ENCODE peak calls at places on chromosomes 2 and 18, in five cellular contexts. U is PC-3, X is HCT116, P is GM23338, V is OCI-LY7. Y is an unnamed sample.

GRCh38 chr2:19979932-19980331 is 10.0 kb downstream of the WDR35 start:
- DNase-seq in U (no peak), X (no peak), V (no peak), P (no peak), Y (no peak)

GRCh38 chr2:149278146-149278878 is 52.1 kb upstream of the LYPD6 start:
- DNase-seq in X (no peak), U (no peak), V (no peak), P (no peak), Y (no peak)

GRCh38 chr18:45012286-45012685 is 331.6 kb downstream of the SETBP1 start:
- DNase-seq in X (no peak), P (peak), U (no peak), V (no peak), Y (no peak)

GRCh38 chr18:29436459-29436858 is 1259.5 kb upstream of the CDH2 start:
- DNase-seq in X (no peak), U (no peak), V (no peak), P (peak), Y (no peak)

GRCh38 chr18:449374-449773 is 51.1 kb downstream of the COLEC12 start:
- DNase-seq in V (no peak), P (peak), U (peak), X (peak), Y (peak)

GRCh38 chr2:120993661-120994060 is 258.0 kb downstream of the GLI2 start:
- DNase-seq in V (no peak), P (no peak), X (no peak), U (no peak), Y (no peak)

GRCh38 chr2:63272560-63272959 is 221.9 kb downstream of the OTX1 start:
- DNase-seq in P (no peak), U (no peak), V (no peak), X (no peak), Y (no peak)

GRCh38 chr2:187483537-187483936 is 35.5 kb upstream of the CALCRL start:
- DNase-seq in P (no peak), X (no peak), V (no peak), U (no peak), Y (no peak)

GRCh38 chr2:38294597-38294996 is 82.5 kb downstream of the ATL2 start:
- DNase-seq in V (no peak), X (no peak), P (no peak), U (no peak), Y (no peak)

GRCh38 chr2:217568289-217568985 is 434.4 kb downstream of the TNS1 start:
- DNase-seq in X (no peak), U (no peak), V (no peak), P (no peak), Y (no peak)

GRCh38 chr2:47243596-47244323 is 88.7 kb upstream of the STPG4 start:
- DNase-seq in U (no peak), X (no peak), V (no peak), P (no peak), Y (no peak)

GRCh38 chr18:59617468-59617932 is 79.7 kb downstream of the CCBE1 start:
- DNase-seq in P (no peak), X (no peak), V (no peak), U (peak), Y (no peak)

GRCh38 chr2:240878341-240878936 is 9.8 kb downstream of the AGXT start:
- DNase-seq in V (no peak), P (no peak), U (no peak), X (no peak), Y (no peak)

GRCh38 chr2:120751553-120751952 is 15.9 kb downstream of the GLI2 start:
- DNase-seq in V (no peak), U (no peak), X (no peak), P (no peak), Y (no peak)

GRCh38 chr2:62216616-62217015 is 20.7 kb downstream of the B3GNT2 start:
- DNase-seq in P (no peak), V (no peak), X (no peak), U (no peak), Y (no peak)

GRCh38 chr18:25704096-25704870 is 352.3 kb upstream of the ZNF521 start:
- DNase-seq in X (no peak), U (no peak), P (no peak), V (no peak), Y (no peak)

GRCh38 chr2:23425338-23425871 is 40.4 kb downstream of the KLHL29 start:
- DNase-seq in V (no peak), U (no peak), X (no peak), P (peak), Y (peak)

GRCh38 chr18:58180172-58180571 is 136.1 kb downstream of the NEDD4L start:
- DNase-seq in P (no peak), U (no peak), X (no peak), V (no peak), Y (no peak)

GRCh38 chr2:231321021-231321420 is 74.5 kb upstream of the B3GNT7 start:
- DNase-seq in U (no peak), P (no peak), V (no peak), X (no peak), Y (no peak)

GRCh38 chr2:175476950-175477349 is 295.4 kb upstream of the ATP5MC3 start:
- DNase-seq in X (no peak), V (no peak), U (no peak), P (no peak), Y (no peak)

GRCh38 chr2:239147376-239147775 is 253.4 kb downstream of the HDAC4 start:
- DNase-seq in U (no peak), V (no peak), X (no peak), P (no peak), Y (no peak)

GRCh38 chr18:25517881-25518715 is 166.1 kb upstream of the ZNF521 start:
- DNase-seq in U (no peak), V (peak), P (no peak), X (no peak), Y (peak)

GRCh38 chr18:21450913-21451312 is 149.6 kb downstream of the ESCO1 start:
- DNase-seq in V (no peak), U (peak), P (no peak), X (no peak), Y (no peak)

GRCh38 chr18:47754311-47755101 is 176.0 kb downstream of the SMAD2 start:
- DNase-seq in P (peak), X (peak), U (peak), V (peak), Y (peak)

GRCh38 chr2:171598713-171599319 is 76.5 kb downstream of the CYBRD1 start:
- DNase-seq in U (peak), V (peak), X (peak), P (peak), Y (peak)

GRCh38 chr18:42392416-42392815 is 437.4 kb downstream of the PIK3C3 start:
- DNase-seq in U (no peak), P (no peak), V (no peak), X (no peak), Y (no peak)

GRCh38 chr2:170723446-170723958 is 8.4 kb downstream of the SP5 start:
- DNase-seq in U (no peak), V (no peak), X (no peak), P (peak), Y (peak)

GRCh38 chr2:10507106-10507505 is 59.0 kb upstream of the ODC1 start:
- DNase-seq in V (no peak), X (no peak), P (no peak), U (no peak), Y (no peak)

GRCh38 chr2:97911210-97911921 is 84.4 kb downstream of the TMEM131 start:
- DNase-seq in P (no peak), U (no peak), V (no peak), X (no peak), Y (no peak)

GRCh38 chr2:127321306-127321705 is 27.4 kb upstream of the ERCC3 start:
- DNase-seq in X (no peak), V (no peak), P (no peak), U (peak), Y (no peak)

GRCh38 chr2:69195706-69196105 is 182.7 kb downstream of the ANTXR1 start:
- DNase-seq in V (no peak), U (no peak), P (no peak), X (no peak), Y (no peak)

DNA sequence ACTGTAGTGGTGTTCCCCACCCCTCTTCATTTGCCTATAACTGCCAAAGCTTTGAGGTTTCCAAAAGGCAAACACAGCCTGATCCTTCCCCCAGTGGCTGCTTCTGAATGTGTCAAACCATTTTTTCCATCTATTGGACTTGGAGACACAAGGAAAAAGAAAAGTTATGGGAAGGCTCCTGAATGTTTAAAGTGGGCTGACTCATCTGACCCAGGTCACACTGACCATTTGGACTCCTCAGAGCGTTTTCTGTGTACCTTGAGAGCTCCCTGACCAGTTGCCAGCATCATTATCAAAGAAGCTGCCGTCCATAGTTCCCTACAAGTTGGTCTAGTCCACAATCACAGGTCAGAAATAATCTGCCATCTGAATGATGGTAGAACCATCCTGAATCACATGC is 123.4 kb upstream of the COL3A1 start:
- DNase-seq in X (no peak), V (no peak), P (no peak), U (no peak), Y (no peak)
- TF ChIP-seq EZH2phosphoT487 in X (no peak), V (no peak), P (no peak), U (no peak), Y (no peak)

DNA sequence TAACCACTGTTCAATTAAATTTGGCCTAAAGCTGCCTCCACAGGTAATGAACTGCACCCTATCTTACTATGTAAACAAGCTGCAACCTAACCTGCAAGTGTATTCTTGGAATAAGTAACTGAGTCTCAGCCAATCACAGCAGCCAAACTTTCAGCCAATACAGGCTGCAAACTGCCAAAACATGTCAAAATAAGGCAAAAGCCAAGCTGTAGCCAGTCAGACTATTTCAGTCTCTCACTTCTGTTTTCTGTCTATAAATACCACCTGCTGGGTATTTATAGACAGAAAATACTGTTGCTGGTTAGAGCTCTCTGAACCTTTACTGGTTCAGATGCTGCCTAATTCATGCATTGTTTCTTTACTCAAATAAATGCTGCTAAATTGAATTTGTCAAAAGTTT is 14.3 kb downstream of the C2orf76 start:
- DNase-seq in V (peak), X (peak), U (peak), P (peak), Y (no peak)
- TF ChIP-seq EZH2phosphoT487 in V (no peak), X (no peak), U (no peak), P (no peak), Y (no peak)

DNA sequence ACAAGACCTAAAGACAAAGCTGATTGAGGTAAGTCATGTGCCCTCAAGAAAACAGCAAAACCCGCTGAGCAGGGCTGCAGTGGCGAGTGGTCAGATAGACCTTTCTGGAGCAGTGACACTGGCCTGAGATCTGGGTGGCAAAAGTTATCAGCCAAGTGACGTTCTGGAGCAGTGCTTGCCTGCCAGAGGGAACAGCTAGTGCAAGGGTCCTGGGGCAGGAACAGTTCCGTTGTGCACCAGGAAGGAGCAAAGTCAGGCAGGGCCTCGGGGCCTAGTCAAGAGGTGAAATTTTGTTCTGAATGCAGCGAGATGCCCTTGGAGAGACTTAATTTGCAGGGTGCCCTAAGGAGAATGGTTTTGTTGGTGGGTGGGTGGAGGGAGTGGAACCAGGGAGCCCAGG is 67.0 kb downstream of the SH3BP4 start:
- DNase-seq in U (no peak), V (no peak), P (no peak), X (no peak), Y (no peak)
- TF ChIP-seq EZH2phosphoT487 in U (no peak), V (no peak), P (no peak), X (no peak), Y (no peak)

GRCh38 chr2:70954886-70955285 is 19.2 kb downstream of the ATP6V1B1 start:
- DNase-seq in U (no peak), V (no peak), X (no peak), P (no peak), Y (peak)
- TF ChIP-seq EZH2phosphoT487 in U (no peak), V (no peak), X (no peak), P (no peak), Y (no peak)

GRCh38 chr18:22466608-22467390 is 49.1 kb upstream of the CTAGE1 start:
- DNase-seq in P (no peak), U (peak), X (peak), V (no peak), Y (no peak)

GRCh38 chr18:22468554-22468891 is 50.8 kb upstream of the CTAGE1 start:
- DNase-seq in V (no peak), P (no peak), X (no peak), U (no peak), Y (no peak)

GRCh38 chr18:22463076-22463475 is 45.4 kb upstream of the CTAGE1 start:
- DNase-seq in P (no peak), X (no peak), U (no peak), V (no peak), Y (no peak)

GRCh38 chr18:22467760-22468553 is 50.2 kb upstream of the CTAGE1 start:
- DNase-seq in X (peak), V (no peak), U (peak), P (no peak), Y (no peak)

GRCh38 chr18:22465859-22466602 is 48.3 kb upstream of the CTAGE1 start:
- DNase-seq in U (peak), P (no peak), V (no peak), X (peak), Y (no peak)
- TF ChIP-seq EZH2phosphoT487 in U (no peak), P (no peak), V (no peak), X (no peak), Y (no peak)

DNA sequence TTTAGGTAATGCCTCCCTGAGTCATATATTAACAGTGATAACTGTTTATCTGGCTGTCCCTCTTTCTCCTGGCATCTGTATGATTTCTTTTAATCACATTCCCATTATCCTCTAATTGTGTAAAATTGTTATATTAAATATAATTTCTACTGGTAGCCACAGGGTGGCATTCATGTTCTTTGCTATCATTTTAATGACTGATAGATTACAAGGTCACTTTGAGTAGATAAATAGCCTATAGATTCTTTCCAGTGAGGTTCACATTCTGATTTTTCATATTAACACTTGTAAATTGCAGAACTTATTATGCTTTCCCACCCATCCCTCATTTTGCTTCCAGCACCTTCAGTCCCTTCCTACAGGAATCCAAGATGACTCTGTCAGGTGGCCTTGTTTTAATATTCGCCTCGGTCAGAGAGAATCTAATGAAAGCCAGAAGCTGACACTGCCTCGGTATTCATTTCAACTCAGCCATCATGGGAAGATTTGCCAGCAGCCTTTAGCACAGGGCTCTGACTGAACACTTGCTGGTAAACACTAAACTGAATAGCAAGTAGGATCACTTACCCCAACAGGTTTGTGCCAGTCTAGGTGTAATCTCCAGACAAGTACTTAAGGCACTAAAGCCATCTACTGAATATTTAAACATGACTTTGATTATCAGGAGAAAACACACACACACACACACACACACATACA is 101.2 kb upstream of the FSHR start:
- DNase-seq in V (no peak), X (no peak), U (peak), P (no peak), Y (no peak)
- TF ChIP-seq EZH2phosphoT487 in V (no peak), X (no peak), U (no peak), P (no peak), Y (no peak)

GRCh38 chr18:55031576-55031975 is 72.3 kb upstream of the CCDC68 start:
- DNase-seq in P (no peak), U (no peak), X (no peak), V (no peak), Y (no peak)

GRCh38 chr18:55031979-55032378 is 72.7 kb upstream of the CCDC68 start:
- DNase-seq in V (no peak), P (no peak), X (no peak), U (no peak), Y (no peak)

GRCh38 chr18:55038162-55038561 is 78.9 kb upstream of the CCDC68 start:
- DNase-seq in V (no peak), X (no peak), U (peak), P (no peak), Y (no peak)

GRCh38 chr18:55031164-55031563 is 71.9 kb upstream of the CCDC68 start:
- DNase-seq in V (no peak), X (no peak), U (peak), P (no peak), Y (no peak)

GRCh38 chr18:55034742-55035141 is 75.5 kb upstream of the CCDC68 start:
- DNase-seq in P (no peak), U (no peak), X (no peak), V (no peak), Y (no peak)
- TF ChIP-seq EZH2phosphoT487 in P (no peak), U (no peak), X (no peak), V (no peak), Y (no peak)

GRCh38 chr2:64656379-64656778 is 2.7 kb upstream of the SERTAD2 start:
- DNase-seq in P (no peak), X (no peak), V (no peak), U (no peak), Y (no peak)
- TF ChIP-seq EZH2phosphoT487 in P (no peak), X (no peak), V (no peak), U (no peak), Y (no peak)

Y was measured in neural progenitor cell.